ENCODE peak calls at places on chromosomes 6 and 20, in five cellular contexts. One of them, this sample, is unnamed.

GRCh38 chr6:46419576-46420002 is 71.7 kb downstream of the RCAN2 start:
- DNase-seq in transverse colon: peak; percentile 60
- DNase-seq in fibroblast of pulmonary artery: peak; percentile 79
- DNase-seq in thyroid gland: peak; percentile 68
- DNase-seq in keratinocyte: peak; percentile 15
- DNase-seq in this sample: peak; percentile 78

GRCh38 chr20:51712501-51713212 is 55.5 kb downstream of the ATP9A start:
- DNase-seq in transverse colon: no peak
- DNase-seq in fibroblast of pulmonary artery: peak; percentile 46
- DNase-seq in thyroid gland: no peak
- DNase-seq in keratinocyte: no peak
- DNase-seq in this sample: peak; percentile 39

GRCh38 chr6:54267798-54268197 is 40.4 kb upstream of the TINAG start:
- DNase-seq in transverse colon: peak; percentile 19
- DNase-seq in fibroblast of pulmonary artery: peak; percentile 75
- DNase-seq in thyroid gland: peak; percentile 44
- DNase-seq in keratinocyte: no peak
- DNase-seq in this sample: peak; percentile 21

GRCh38 chr20:1619861-1620444 is at the start of gene SIRPB1:
- DNase-seq in transverse colon: no peak
- DNase-seq in fibroblast of pulmonary artery: no peak
- DNase-seq in thyroid gland: no peak
- DNase-seq in keratinocyte: no peak
- DNase-seq in this sample: peak; percentile 41

GRCh38 chr6:158879180-158879579 is 60.0 kb upstream of the EZR start:
- DNase-seq in transverse colon: no peak
- DNase-seq in fibroblast of pulmonary artery: no peak
- DNase-seq in thyroid gland: no peak
- DNase-seq in keratinocyte: no peak
- DNase-seq in this sample: no peak

GRCh38 chr20:44615169-44615791 is 32.9 kb downstream of the PKIG start:
- DNase-seq in transverse colon: no peak
- DNase-seq in fibroblast of pulmonary artery: peak; percentile 35
- DNase-seq in thyroid gland: no peak
- DNase-seq in keratinocyte: no peak
- DNase-seq in this sample: no peak

GRCh38 chr6:75458895-75459294 is 34.7 kb downstream of the FILIP1 start:
- DNase-seq in transverse colon: no peak
- DNase-seq in fibroblast of pulmonary artery: peak; percentile 88
- DNase-seq in thyroid gland: no peak
- DNase-seq in keratinocyte: no peak
- DNase-seq in this sample: no peak

GRCh38 chr6:169263374-169263773 is 9.7 kb upstream of the THBS2 start:
- DNase-seq in transverse colon: no peak
- DNase-seq in fibroblast of pulmonary artery: no peak
- DNase-seq in thyroid gland: no peak
- DNase-seq in keratinocyte: no peak
- DNase-seq in this sample: no peak

GRCh38 chr6:118012944-118013343 is 105.9 kb downstream of the SLC35F1 start:
- DNase-seq in transverse colon: no peak
- DNase-seq in fibroblast of pulmonary artery: no peak
- DNase-seq in thyroid gland: no peak
- DNase-seq in keratinocyte: no peak
- DNase-seq in this sample: peak; percentile 30

GRCh38 chr20:62245911-62246280 is 7.6 kb downstream of the OSBPL2 start:
- DNase-seq in transverse colon: no peak
- DNase-seq in fibroblast of pulmonary artery: no peak
- DNase-seq in thyroid gland: no peak
- DNase-seq in keratinocyte: no peak
- DNase-seq in this sample: no peak

GRCh38 chr20:50895111-50895830 is 36.0 kb downstream of the ADNP start:
- DNase-seq in transverse colon: no peak
- DNase-seq in fibroblast of pulmonary artery: no peak
- DNase-seq in thyroid gland: no peak
- DNase-seq in keratinocyte: no peak
- DNase-seq in this sample: no peak

GRCh38 chr6:31639449-31639861 is 13.0 kb downstream of the BAG6 start:
- DNase-seq in transverse colon: no peak
- DNase-seq in fibroblast of pulmonary artery: no peak
- DNase-seq in thyroid gland: no peak
- DNase-seq in keratinocyte: no peak
- DNase-seq in this sample: no peak

GRCh38 chr6:129766959-129767728 is 57.2 kb upstream of the ARHGAP18 start:
- DNase-seq in transverse colon: peak; percentile 17
- DNase-seq in fibroblast of pulmonary artery: peak; percentile 49
- DNase-seq in thyroid gland: peak; percentile 30
- DNase-seq in keratinocyte: no peak
- DNase-seq in this sample: peak; percentile 13

GRCh38 chr6:29456971-29457370 is at the start of the genes OR11A1 and OR2H1:
- DNase-seq in transverse colon: no peak
- DNase-seq in fibroblast of pulmonary artery: no peak
- DNase-seq in thyroid gland: no peak
- DNase-seq in keratinocyte: no peak
- DNase-seq in this sample: no peak

GRCh38 chr6:7615611-7616383 is 25.8 kb downstream of the SNRNP48 start:
- DNase-seq in transverse colon: peak; percentile 33
- DNase-seq in fibroblast of pulmonary artery: peak; percentile 81
- DNase-seq in thyroid gland: peak; percentile 43
- DNase-seq in keratinocyte: peak; percentile 7
- DNase-seq in this sample: peak; percentile 58

GRCh38 chr6:157527471-157527907 is 146.5 kb downstream of the ZDHHC14 start:
- DNase-seq in transverse colon: no peak
- DNase-seq in fibroblast of pulmonary artery: peak; percentile 91
- DNase-seq in thyroid gland: no peak
- DNase-seq in keratinocyte: no peak
- DNase-seq in this sample: no peak

GRCh38 chr6:161557333-161558107 is 283.7 kb upstream of the AGPAT4 start:
- DNase-seq in transverse colon: no peak
- DNase-seq in fibroblast of pulmonary artery: no peak
- DNase-seq in thyroid gland: no peak
- DNase-seq in keratinocyte: no peak
- DNase-seq in this sample: no peak

GRCh38 chr20:24868396-24868927 is 80.6 kb upstream of the CST7 start:
- DNase-seq in transverse colon: no peak
- DNase-seq in fibroblast of pulmonary artery: no peak
- DNase-seq in thyroid gland: no peak
- DNase-seq in keratinocyte: no peak
- DNase-seq in this sample: no peak

GRCh38 chr20:33686008-33686983 is at the start of gene E2F1:
- DNase-seq in transverse colon: peak; percentile 97
- DNase-seq in fibroblast of pulmonary artery: peak; percentile 88
- DNase-seq in thyroid gland: peak; percentile 97
- DNase-seq in keratinocyte: no peak
- DNase-seq in this sample: peak; percentile 96

GRCh38 chr20:62947532-62948300 is 4.8 kb upstream of the SLC17A9 start:
- DNase-seq in transverse colon: no peak
- DNase-seq in fibroblast of pulmonary artery: no peak
- DNase-seq in thyroid gland: no peak
- DNase-seq in keratinocyte: no peak
- DNase-seq in this sample: no peak

GRCh38 chr6:142566628-142567396 is 265.0 kb downstream of the ADGRG6 start:
- DNase-seq in transverse colon: peak; percentile 38
- DNase-seq in fibroblast of pulmonary artery: peak; percentile 71
- DNase-seq in thyroid gland: no peak
- DNase-seq in keratinocyte: no peak
- DNase-seq in this sample: peak; percentile 50

GRCh38 chr6:130362128-130362527 is 3.7 kb upstream of the TMEM200A start:
- DNase-seq in transverse colon: peak; percentile 15
- DNase-seq in fibroblast of pulmonary artery: peak; percentile 10
- DNase-seq in thyroid gland: no peak
- DNase-seq in keratinocyte: no peak
- DNase-seq in this sample: no peak

GRCh38 chr6:83430606-83431544 is at the start of gene ME1:
- DNase-seq in transverse colon: peak; percentile 84
- DNase-seq in fibroblast of pulmonary artery: peak; percentile 81
- DNase-seq in thyroid gland: peak; percentile 81
- DNase-seq in keratinocyte: no peak
- DNase-seq in this sample: peak; percentile 83

GRCh38 chr6:36873612-36874011 is 991 bp downstream of the PPIL1 start:
- DNase-seq in transverse colon: no peak
- DNase-seq in fibroblast of pulmonary artery: no peak
- DNase-seq in thyroid gland: no peak
- DNase-seq in keratinocyte: no peak
- DNase-seq in this sample: no peak
- TF ChIP-seq CTCF in transverse colon: no peak
- TF ChIP-seq CTCF in fibroblast of pulmonary artery: peak; percentile 5
- TF ChIP-seq CTCF in thyroid gland: no peak
- TF ChIP-seq CTCF in keratinocyte: peak; percentile 29
- TF ChIP-seq CTCF in this sample: peak; percentile 15

GRCh38 chr20:11278461-11278860 is 604.7 kb upstream of the JAG1 start:
- DNase-seq in transverse colon: no peak
- DNase-seq in fibroblast of pulmonary artery: no peak
- DNase-seq in thyroid gland: no peak
- DNase-seq in keratinocyte: no peak
- DNase-seq in this sample: no peak

GRCh38 chr20:11271920-11272594 is 598.3 kb upstream of the JAG1 start:
- DNase-seq in transverse colon: no peak
- DNase-seq in fibroblast of pulmonary artery: no peak
- DNase-seq in thyroid gland: no peak
- DNase-seq in keratinocyte: no peak
- DNase-seq in this sample: no peak

GRCh38 chr20:11274137-11274536 is 600.3 kb upstream of the JAG1 start:
- DNase-seq in transverse colon: no peak
- DNase-seq in fibroblast of pulmonary artery: peak; percentile 81
- DNase-seq in thyroid gland: peak; percentile 26
- DNase-seq in keratinocyte: peak; percentile 23
- DNase-seq in this sample: peak; percentile 48

GRCh38 chr20:11277170-11277569 is 603.4 kb upstream of the JAG1 start:
- DNase-seq in transverse colon: no peak
- DNase-seq in fibroblast of pulmonary artery: no peak
- DNase-seq in thyroid gland: no peak
- DNase-seq in keratinocyte: no peak
- DNase-seq in this sample: no peak

DNA sequence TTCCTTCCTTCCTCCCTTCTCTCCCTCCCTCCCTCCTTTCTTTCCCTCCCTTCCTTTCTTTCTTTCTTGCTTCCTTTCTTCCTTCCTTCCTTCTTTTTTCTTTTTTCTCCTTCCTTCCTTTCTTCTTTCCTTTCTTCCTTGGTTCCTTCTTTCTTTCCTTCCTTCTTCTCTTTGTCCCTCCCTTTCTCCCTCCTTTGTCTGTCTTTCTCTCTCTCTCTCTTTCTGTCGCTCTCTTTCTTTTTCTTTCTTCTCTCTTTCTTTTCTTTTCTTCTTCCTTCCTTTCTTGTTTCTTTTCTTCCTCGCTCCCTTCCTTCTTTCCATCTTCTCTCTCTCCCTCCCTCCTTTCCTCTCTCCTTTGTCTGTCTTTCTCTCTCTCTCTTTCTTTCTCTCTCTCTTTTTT is 601.9 kb upstream of the JAG1 start:
- DNase-seq in transverse colon: no peak
- DNase-seq in fibroblast of pulmonary artery: no peak
- DNase-seq in thyroid gland: no peak
- DNase-seq in keratinocyte: no peak
- DNase-seq in this sample: no peak
- H3K4me3 ChIP-seq in transverse colon: no peak overlapping the region
- H3K4me3 ChIP-seq in fibroblast of pulmonary artery: no peak overlapping the region
- H3K4me3 ChIP-seq in thyroid gland: no peak overlapping the region
- H3K4me3 ChIP-seq in keratinocyte: no peak overlapping the region
- H3K4me3 ChIP-seq in this sample: no peak overlapping the region

GRCh38 chr6:132734694-132735236 is 20.9 kb upstream of the VNN1 start:
- DNase-seq in transverse colon: no peak
- DNase-seq in fibroblast of pulmonary artery: peak; percentile 89
- DNase-seq in thyroid gland: no peak
- DNase-seq in keratinocyte: no peak
- DNase-seq in this sample: peak; percentile 64
- TF ChIP-seq CTCF in transverse colon: no peak
- TF ChIP-seq CTCF in fibroblast of pulmonary artery: peak; percentile 50
- TF ChIP-seq CTCF in thyroid gland: no peak
- TF ChIP-seq CTCF in keratinocyte: no peak
- TF ChIP-seq CTCF in this sample: peak; percentile 10

GRCh38 chr6:87705070-87705691 is 3.1 kb upstream of the AKIRIN2 start:
- DNase-seq in transverse colon: no peak
- DNase-seq in fibroblast of pulmonary artery: no peak
- DNase-seq in thyroid gland: no peak
- DNase-seq in keratinocyte: no peak
- DNase-seq in this sample: no peak
- H3K4me3 ChIP-seq in transverse colon: no peak overlapping the region
- H3K4me3 ChIP-seq in fibroblast of pulmonary artery: no peak overlapping the region
- H3K4me3 ChIP-seq in thyroid gland: no peak overlapping the region
- H3K4me3 ChIP-seq in keratinocyte: no peak overlapping the region
- H3K4me3 ChIP-seq in this sample: no peak overlapping the region

DNA sequence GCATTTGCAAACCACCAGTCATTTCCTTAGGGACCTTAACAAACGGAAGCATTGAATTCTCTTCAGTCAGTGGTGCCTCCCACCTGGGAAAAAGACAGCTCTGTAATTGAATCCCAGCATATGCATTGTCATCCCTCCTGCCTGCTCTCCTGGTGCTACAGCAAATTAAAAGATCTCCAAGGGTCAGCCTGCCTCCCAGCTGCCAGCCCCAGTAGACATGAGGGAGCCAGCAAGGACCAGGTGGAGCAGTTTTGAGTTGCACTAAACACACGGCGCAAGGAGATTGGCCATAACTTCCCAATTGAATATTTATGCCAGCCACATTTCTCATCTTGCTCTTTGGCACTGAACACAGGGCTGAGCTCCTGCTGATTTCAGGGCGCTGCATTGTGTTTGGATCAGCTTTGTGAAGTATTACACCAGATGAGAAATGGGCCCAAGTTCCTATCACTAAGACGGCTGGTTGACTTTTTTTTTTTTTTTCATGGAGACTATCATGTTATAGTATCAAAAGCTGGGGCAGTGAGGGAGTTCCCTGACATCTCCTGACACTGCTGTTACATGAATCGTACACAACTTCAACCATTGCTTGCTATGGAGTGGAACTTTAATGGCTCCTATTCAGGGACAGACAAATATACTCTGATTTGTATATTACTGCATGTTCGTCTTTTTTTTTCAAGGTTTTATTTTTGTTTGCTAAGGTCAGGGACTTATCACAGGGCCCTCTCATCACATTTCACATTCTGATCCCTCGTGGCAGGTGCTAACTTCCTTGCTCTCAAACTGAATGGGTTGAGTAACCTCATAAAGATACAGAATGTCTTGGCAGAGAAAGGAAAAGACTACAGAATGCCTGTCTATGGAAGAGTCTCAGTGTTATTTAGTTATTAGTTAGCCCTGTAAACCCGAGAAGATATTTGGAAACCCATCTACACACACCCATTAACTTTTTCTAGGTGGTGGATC is 191.1 kb downstream of the EYA4 start:
- DNase-seq in transverse colon: no peak
- DNase-seq in fibroblast of pulmonary artery: peak; percentile 9
- DNase-seq in thyroid gland: no peak
- DNase-seq in keratinocyte: no peak
- DNase-seq in this sample: no peak
- TF ChIP-seq CTCF in transverse colon: no peak
- TF ChIP-seq CTCF in fibroblast of pulmonary artery: no peak
- TF ChIP-seq CTCF in thyroid gland: no peak
- TF ChIP-seq CTCF in keratinocyte: no peak
- TF ChIP-seq CTCF in this sample: no peak

DNA sequence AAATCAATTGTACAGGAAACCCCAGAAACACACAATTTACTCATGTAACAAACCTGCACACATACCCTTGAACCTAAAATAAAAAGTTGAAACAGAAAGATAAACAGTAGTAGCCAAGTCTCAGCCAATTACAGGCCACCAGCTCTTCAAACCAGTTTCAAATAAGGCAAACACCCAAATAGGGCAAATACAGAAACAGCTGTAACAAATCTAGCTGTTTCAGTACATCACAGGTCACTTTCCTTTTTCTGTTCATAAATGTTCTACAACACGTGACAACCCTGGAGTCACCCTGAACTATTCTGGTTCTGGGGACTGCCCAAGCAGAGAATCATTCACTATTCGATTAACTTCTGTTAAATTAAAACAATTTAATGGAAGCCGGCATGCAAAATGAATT is 329.0 kb downstream of the GJA1 start:
- DNase-seq in transverse colon: no peak
- DNase-seq in fibroblast of pulmonary artery: no peak
- DNase-seq in thyroid gland: no peak
- DNase-seq in keratinocyte: no peak
- DNase-seq in this sample: no peak
- H3K4me3 ChIP-seq in transverse colon: no peak overlapping the region
- H3K4me3 ChIP-seq in fibroblast of pulmonary artery: no peak overlapping the region
- H3K4me3 ChIP-seq in thyroid gland: no peak overlapping the region
- H3K4me3 ChIP-seq in keratinocyte: no peak overlapping the region
- H3K4me3 ChIP-seq in this sample: no peak overlapping the region